ENCODE peak calls at places on chromosome 19, in four cellular contexts. Q is keratinocyte; T is CD8-positive, alpha-beta T cell; H is iPS DF 6.9. A is an unnamed sample. For H3K9me3, the result is how much of the 10 kb centered on the place peaks cover.

GRCh38 chr19:41886761-41887710 is 4.1 kb downstream of the ARHGEF1 start:
- DNase-seq in Q (no peak), T (peak), H (no peak), A (no peak)

GRCh38 chr19:13396256-13397080 is 109.8 kb downstream of the CACNA1A start:
- DNase-seq in Q (peak), T (no peak), H (peak), A (no peak)

GRCh38 chr19:16067205-16067938 is 8.9 kb upstream of the TPM4 start:
- DNase-seq in Q (no peak), T (no peak), H (no peak), A (no peak)

GRCh38 chr19:12641456-12641855 is 25.1 kb downstream of the MAN2B1 start:
- DNase-seq in Q (no peak), T (no peak), H (no peak), A (no peak)

GRCh38 chr19:29084266-29084665 is 128.7 kb downstream of the UQCRFS1 start:
- DNase-seq in Q (no peak), T (no peak), H (no peak), A (peak)

GRCh38 chr19:49987159-49987698 is 26.3 kb upstream of the SIGLEC11 start:
- DNase-seq in Q (peak), T (peak), H (peak), A (no peak)

GRCh38 chr19:47357788-47358680 is 8.9 kb downstream of the DHX34 start:
- DNase-seq in Q (no peak), T (no peak), H (no peak), A (peak)

GRCh38 chr19:1987197-1988187 is 28.0 kb downstream of the BTBD2 start:
- DNase-seq in Q (no peak), T (peak), H (no peak), A (no peak)

GRCh38 chr19:34269968-34270621 is 15.7 kb downstream of the GARRE1 start:
- DNase-seq in Q (peak), T (peak), H (no peak), A (no peak)

GRCh38 chr19:49362048-49362925 is at the start of gene TEAD2:
- DNase-seq in Q (no peak), T (no peak), H (no peak), A (peak)

GRCh38 chr19:50489461-50490011 is 12.9 kb upstream of the GARIN5A start:
- DNase-seq in Q (no peak), T (peak), H (no peak), A (no peak)

GRCh38 chr19:56176881-56177280 is 1.1 kb downstream of the GALP start:
- DNase-seq in Q (no peak), T (no peak), H (no peak), A (no peak)

GRCh38 chr19:1837625-1838105 is 10.6 kb downstream of the REXO1 start:
- DNase-seq in Q (no peak), T (peak), H (no peak), A (peak)

GRCh38 chr19:49067554-49067953 is 2.9 kb upstream of the NTF4 start:
- DNase-seq in Q (no peak), T (no peak), H (no peak), A (no peak)

GRCh38 chr19:49301866-49302252 is 23.1 kb downstream of the SLC6A16 start:
- DNase-seq in Q (no peak), T (no peak), H (no peak), A (no peak)

GRCh38 chr19:27777726-27778125 is 1435.2 kb downstream of the UQCRFS1 start:
- DNase-seq in Q (no peak), T (no peak), H (no peak), A (peak)

GRCh38 chr19:14003279-14004051 is 2.7 kb downstream of the RFX1 start:
- DNase-seq in Q (no peak), T (no peak), H (no peak), A (no peak)

GRCh38 chr19:39158646-39159260 is 33.2 kb downstream of the PAK4 start:
- DNase-seq in Q (no peak), T (no peak), H (no peak), A (no peak)

GRCh38 chr19:41641879-41642485 is 15.1 kb upstream of the CEACAM4 start:
- DNase-seq in Q (no peak), T (peak), H (peak), A (peak)

GRCh38 chr19:32909257-32909656 is 39.7 kb upstream of the SLC7A9 start:
- DNase-seq in Q (no peak), T (no peak), H (no peak), A (no peak)

GRCh38 chr19:33133438-33134031 is 1.6 kb downstream of the WDR88 start:
- DNase-seq in Q (no peak), T (no peak), H (no peak), A (no peak)

GRCh38 chr19:7534531-7534980 is 961 bp upstream of the PNPLA6 start:
- DNase-seq in Q (no peak), T (peak), H (no peak), A (peak)

GRCh38 chr19:7478173-7478842 is 10.5 kb downstream of the PEX11G start:
- DNase-seq in Q (no peak), T (no peak), H (no peak), A (no peak)

GRCh38 chr19:35009424-35010415 is 9.6 kb downstream of the GRAMD1A start:
- DNase-seq in Q (no peak), T (peak), H (no peak), A (no peak)

GRCh38 chr19:1475751-1476437 is 3.1 kb downstream of the C19orf25 start:
- DNase-seq in Q (no peak), T (no peak), H (no peak), A (no peak)

GRCh38 chr19:42207767-42208259 is 9.7 kb downstream of the DEDD2 start:
- DNase-seq in Q (peak), T (peak), H (no peak), A (no peak)

GRCh38 chr19:17747205-17748098 is 3.8 kb upstream of the FCHO1 start:
- DNase-seq in Q (peak), T (peak), H (peak), A (peak)
- H3K4me3 ChIP-seq in Q (peak), T (peak), H (peak), A (peak)

DNA sequence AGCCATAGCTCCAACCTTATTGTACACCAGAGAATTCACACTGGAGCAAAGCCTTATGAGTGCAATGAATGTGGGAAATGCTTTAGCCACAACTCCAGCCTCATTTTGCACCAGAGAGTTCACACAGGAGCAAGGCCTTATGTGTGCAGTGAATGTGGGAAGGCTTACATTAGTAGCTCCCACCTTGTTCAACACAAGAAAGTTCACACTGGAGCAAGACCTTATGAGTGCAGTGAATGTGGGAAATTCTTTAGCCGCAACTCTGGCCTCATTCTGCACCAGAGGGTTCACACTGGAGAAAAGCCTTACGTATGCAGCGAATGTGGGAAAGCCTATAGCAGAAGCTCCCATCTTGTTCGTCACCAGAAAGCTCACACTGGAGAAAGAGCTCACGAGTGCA is 5.9 kb upstream of the TRAPPC2B start:
- DNase-seq in Q (no peak), T (no peak), H (no peak), A (no peak)
- H3K9me3 ChIP-seq in Q (under half), T (half or more), H (under half), A (under half)

GRCh38 chr19:44585371-44586141 is 27.8 kb upstream of the IGSF23 start:
- DNase-seq in Q (no peak), T (no peak), H (no peak), A (no peak)

GRCh38 chr19:44579663-44580365 is 33.5 kb upstream of the IGSF23 start:
- DNase-seq in Q (no peak), T (no peak), H (no peak), A (no peak)

GRCh38 chr19:44581288-44581687 is 32.1 kb upstream of the IGSF23 start:
- DNase-seq in Q (no peak), T (no peak), H (no peak), A (no peak)

GRCh38 chr19:44580366-44580895 is 32.9 kb upstream of the IGSF23 start:
- DNase-seq in Q (no peak), T (no peak), H (no peak), A (no peak)

DNA sequence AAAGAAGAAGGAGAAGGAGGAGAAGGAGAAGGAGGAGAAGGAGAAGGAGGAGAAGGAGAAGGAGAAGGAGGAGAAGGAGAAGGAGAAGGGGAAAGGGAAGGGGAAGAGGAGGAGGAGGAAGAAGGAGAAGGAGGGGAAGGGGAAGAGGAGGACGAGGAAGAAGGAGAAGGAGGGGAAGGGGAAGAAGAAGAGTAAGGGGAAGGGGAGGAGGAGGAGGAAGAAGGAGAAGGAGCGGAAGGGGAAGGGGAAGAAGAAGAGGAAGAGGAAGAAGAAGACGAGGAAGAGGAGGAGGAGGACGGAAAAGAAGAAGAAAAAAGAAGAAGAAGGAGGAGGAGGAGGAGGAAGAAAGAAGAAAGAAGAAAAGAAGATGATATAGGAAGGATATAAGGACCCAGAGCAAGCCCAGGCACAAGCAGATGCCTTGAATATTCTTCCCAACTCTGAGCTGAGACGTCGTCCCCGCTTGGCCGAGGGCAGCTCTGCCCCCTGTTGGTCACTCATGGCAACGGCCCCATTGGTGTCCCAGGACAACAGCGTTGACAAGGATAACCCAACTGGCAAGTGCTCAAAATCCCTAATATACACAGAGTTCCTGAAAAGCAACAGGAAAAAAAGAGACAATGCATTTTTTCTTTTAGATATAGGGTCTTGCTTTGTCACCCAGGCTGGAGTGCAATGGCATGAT is 30.6 kb upstream of the IGSF23 start:
- DNase-seq in Q (no peak), T (no peak), H (peak), A (peak)
- H3K4me3 ChIP-seq in Q (no peak), T (no peak), H (no peak), A (no peak)

GRCh38 chr19:23999821-24000610 is 85.3 kb downstream of the ZNF726 start:
- DNase-seq in Q (no peak), T (no peak), H (no peak), A (no peak)

GRCh38 chr19:24003537-24003936 is 83.5 kb upstream of the ZNF254 start:
- DNase-seq in Q (no peak), T (no peak), H (no peak), A (no peak)

GRCh38 chr19:24002256-24002945 is 84.6 kb upstream of the ZNF254 start:
- DNase-seq in Q (no peak), T (no peak), H (no peak), A (no peak)

GRCh38 chr19:23998568-23998967 is 83.9 kb downstream of the ZNF726 start:
- DNase-seq in Q (no peak), T (no peak), H (no peak), A (no peak)

GRCh38 chr19:24000656-24001055 is 86.0 kb downstream of the ZNF726 start:
- DNase-seq in Q (no peak), T (no peak), H (no peak), A (no peak)
- H3K9me3 ChIP-seq in Q (under half), T (under half), H (under half), A (under half)

GRCh38 chr19:53992815-53993214 is 1.4 kb downstream of the CACNG6 start:
- DNase-seq in Q (no peak), T (no peak), H (no peak), A (no peak)

GRCh38 chr19:53989600-53990533 is 1.6 kb upstream of the CACNG6 start:
- DNase-seq in Q (no peak), T (no peak), H (no peak), A (no peak)

GRCh38 chr19:53993448-53993847 is 2.0 kb downstream of the CACNG6 start:
- DNase-seq in Q (no peak), T (no peak), H (no peak), A (no peak)

GRCh38 chr19:53992211-53992610 is 774 bp downstream of the CACNG6 start:
- DNase-seq in Q (no peak), T (no peak), H (no peak), A (no peak)

GRCh38 chr19:53991224-53992113 is at the start of gene CACNG6:
- DNase-seq in Q (no peak), T (no peak), H (no peak), A (peak)
- H3K4me3 ChIP-seq in Q (no peak), T (no peak), H (peak), A (peak)

GRCh38 chr19:36579255-36579654 is 6.2 kb upstream of the ZNF529 start:
- DNase-seq in Q (no peak), T (no peak), H (no peak), A (no peak)
- H3K9me3 ChIP-seq in Q (under half), T (under half), H (under half), A (under half)

GRCh38 chr19:3033595-3034193 is 4.6 kb upstream of the TLE2 start:
- DNase-seq in Q (no peak), T (no peak), H (no peak), A (no peak)

GRCh38 chr19:3036119-3036794 is 7.2 kb upstream of the TLE2 start:
- DNase-seq in Q (peak), T (peak), H (no peak), A (peak)

GRCh38 chr19:3035542-3036118 is 6.5 kb upstream of the TLE2 start:
- DNase-seq in Q (peak), T (peak), H (peak), A (peak)

GRCh38 chr19:3034194-3034844 is 5.2 kb upstream of the TLE2 start:
- DNase-seq in Q (no peak), T (no peak), H (no peak), A (no peak)

DNA sequence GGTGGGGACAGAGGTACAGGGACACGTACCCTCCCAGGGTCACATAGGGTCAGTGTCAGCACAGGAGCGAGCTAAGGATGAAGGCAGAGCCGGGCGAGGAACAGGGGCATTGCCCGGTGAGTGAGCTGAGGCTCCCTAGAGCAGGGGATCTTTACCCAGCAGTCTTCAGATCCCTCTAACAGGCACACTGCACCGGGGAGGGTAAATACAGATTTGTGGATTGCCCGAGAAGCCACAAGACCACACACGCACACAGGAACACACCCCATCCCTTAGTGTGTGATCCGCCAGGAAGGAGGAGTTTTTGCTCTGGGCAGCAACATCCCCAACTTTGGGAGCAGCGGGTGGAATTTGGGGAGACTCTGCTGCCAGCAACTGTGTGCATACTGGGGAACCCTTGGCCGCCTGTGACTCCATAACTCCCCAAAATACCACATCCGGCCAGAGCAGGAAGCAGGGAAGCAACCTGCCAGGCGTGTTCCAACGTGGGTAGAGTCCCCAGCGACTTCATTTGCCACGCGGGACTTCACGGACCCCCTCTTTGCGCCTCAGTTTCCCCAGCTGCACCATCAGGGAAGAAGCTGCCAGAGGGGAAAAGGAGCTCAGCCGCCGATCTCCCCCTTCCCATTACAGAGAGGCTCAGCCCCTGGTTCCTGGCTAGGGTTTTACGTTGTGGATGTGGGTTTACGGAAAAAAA is 5.9 kb upstream of the TLE2 start:
- DNase-seq in Q (no peak), T (peak), H (no peak), A (peak)
- H3K4me3 ChIP-seq in Q (peak), T (peak), H (peak), A (peak)